ENCODE peak calls at places on chromosome 7, in nine cellular contexts. R is endothelial cell; D is stimulated activated naive CD8-positive, alpha-beta T cell treated with anti-CD3 and anti-CD28 coated beads, Interleukin-15, Interleukin-2, amounts not matched to agents 100 U/mL and 50 U/mL, for 24 hours; W is CD4-positive, alpha-beta T cell; E is NCI-H1092 treated with DMSO at 0.1 percent for 48 hours; Y is tibial nerve; I is activated effector memory CD4-positive, alpha-beta T cell treated with anti-CD3 and anti-CD28 coated beads, Interleukin-2, amount 50 U/mL, for 16 hours; U is mesenteric fat pad; J is activated T-cell treated with anti-CD3 and anti-CD28 coated beads for 1 hour. Q is an unnamed sample.

GRCh38 chr7:35831208-35831607 is 30.4 kb downstream of the SEPTIN7 start:
- DNase-seq in R (no peak), D (no peak), W (no peak), E (no peak), Y (no peak), I (no peak), U (no peak), J (no peak), Q (no peak)

GRCh38 chr7:64463636-64464375 is 99.1 kb downstream of the ZNF680 start:
- DNase-seq in R (no peak), D (peak; percentile 8), W (no peak), E (no peak), Y (peak; percentile 41), I (peak; percentile 66), U (no peak), J (no peak), Q (peak; percentile 52)

GRCh38 chr7:26853788-26854393 is 10.5 kb downstream of the SKAP2 start:
- DNase-seq in R (no peak), D (no peak), W (no peak), E (peak; percentile 73), Y (no peak), I (no peak), U (no peak), J (no peak), Q (peak; percentile 27)

GRCh38 chr7:2567663-2568238 is 9.0 kb downstream of the IQCE start:
- DNase-seq in R (peak; percentile 51), D (no peak), W (no peak), E (peak; percentile 27), Y (no peak), I (no peak), U (no peak), J (no peak), Q (peak; percentile 81)

GRCh38 chr7:51062222-51062987 is 254.2 kb downstream of the COBL start:
- DNase-seq in R (no peak), D (no peak), W (no peak), E (no peak), Y (no peak), I (no peak), U (no peak), J (no peak), Q (peak; percentile 50)

GRCh38 chr7:15686957-15687644 is 618 bp upstream of the MEOX2 start:
- DNase-seq in R (peak; percentile 8), D (no peak), W (no peak), E (peak; percentile 89), Y (no peak), I (no peak), U (no peak), J (no peak), Q (no peak)

GRCh38 chr7:90599038-90599437 is 2.9 kb downstream of the CDK14 start:
- DNase-seq in R (no peak), D (no peak), W (no peak), E (no peak), Y (no peak), I (no peak), U (no peak), J (no peak), Q (no peak)

GRCh38 chr7:22647451-22648257 is 79.3 kb upstream of the IL6 start:
- DNase-seq in R (no peak), D (no peak), W (no peak), E (no peak), Y (no peak), I (no peak), U (no peak), J (no peak), Q (no peak)

GRCh38 chr7:112205348-112206237 is 606 bp downstream of the DOCK4 start:
- DNase-seq in R (peak; percentile 62), D (peak; percentile 39), W (peak; percentile 15), E (peak; percentile 67), Y (peak; percentile 60), I (peak; percentile 80), U (no peak), J (peak; percentile 21), Q (peak; percentile 63)

GRCh38 chr7:108557191-108557590 is 12.3 kb downstream of the THAP5 start:
- DNase-seq in R (no peak), D (no peak), W (no peak), E (no peak), Y (no peak), I (no peak), U (no peak), J (no peak), Q (no peak)

GRCh38 chr7:34282271-34282670 is 375.7 kb upstream of the NPSR1 start:
- DNase-seq in R (no peak), D (no peak), W (no peak), E (no peak), Y (no peak), I (no peak), U (no peak), J (no peak), Q (no peak)

GRCh38 chr7:77702451-77703219 is 6.4 kb downstream of the RSBN1L start:
- DNase-seq in R (no peak), D (no peak), W (no peak), E (no peak), Y (no peak), I (no peak), U (no peak), J (no peak), Q (no peak)

GRCh38 chr7:155298288-155298833 is 683 bp downstream of the INSIG1 start:
- DNase-seq in R (no peak), D (no peak), W (no peak), E (no peak), Y (no peak), I (peak; percentile 76), U (no peak), J (no peak), Q (no peak)

GRCh38 chr7:25860206-25860881 is 291.7 kb upstream of the NFE2L3 start:
- DNase-seq in R (peak; percentile 47), D (no peak), W (no peak), E (peak; percentile 85), Y (no peak), I (no peak), U (no peak), J (no peak), Q (no peak)

GRCh38 chr7:99141756-99142726 is 1.9 kb downstream of the SMURF1 start:
- DNase-seq in R (peak; percentile 62), D (peak; percentile 67), W (peak; percentile 62), E (no peak), Y (peak; percentile 77), I (peak; percentile 88), U (peak; percentile 87), J (peak; percentile 65), Q (peak; percentile 63)

GRCh38 chr7:159013825-159014289 is 130.8 kb downstream of the VIPR2 start:
- DNase-seq in R (no peak), D (no peak), W (no peak), E (no peak), Y (no peak), I (no peak), U (no peak), J (no peak), Q (no peak)

GRCh38 chr7:75638607-75639070 is 100.1 kb downstream of the HIP1 start:
- DNase-seq in R (peak; percentile 70), D (no peak), W (no peak), E (peak; percentile 43), Y (no peak), I (no peak), U (no peak), J (no peak), Q (peak; percentile 47)

GRCh38 chr7:131164025-131164899 is 163.4 kb upstream of the MKLN1 start:
- DNase-seq in R (no peak), D (no peak), W (no peak), E (no peak), Y (no peak), I (no peak), U (no peak), J (no peak), Q (no peak)

GRCh38 chr7:1550846-1551155 is 5.2 kb downstream of the TMEM184A start:
- DNase-seq in R (no peak), D (no peak), W (no peak), E (no peak), Y (no peak), I (no peak), U (no peak), J (no peak), Q (no peak)

GRCh38 chr7:3922175-3922635 is 621.2 kb downstream of the SDK1 start:
- DNase-seq in R (peak; percentile 7), D (no peak), W (no peak), E (peak; percentile 10), Y (peak; percentile 15), I (no peak), U (peak; percentile 60), J (no peak), Q (peak; percentile 8)

GRCh38 chr7:151061241-151062110 is 2.1 kb downstream of the SLC4A2 start:
- DNase-seq in R (no peak), D (no peak), W (no peak), E (no peak), Y (no peak), I (no peak), U (no peak), J (no peak), Q (no peak)

GRCh38 chr7:132500727-132501410 is 75.4 kb downstream of the PLXNA4 start:
- DNase-seq in R (peak; percentile 20), D (no peak), W (no peak), E (no peak), Y (peak; percentile 89), I (no peak), U (no peak), J (no peak), Q (peak; percentile 74)

GRCh38 chr7:31094271-31094670 is 42.2 kb downstream of the ADCYAP1R1 start:
- DNase-seq in R (no peak), D (no peak), W (no peak), E (no peak), Y (no peak), I (peak; percentile 27), U (peak; percentile 41), J (no peak), Q (no peak)

GRCh38 chr7:117188949-117189348 is 133.9 kb downstream of the WNT2 start:
- DNase-seq in R (no peak), D (no peak), W (no peak), E (no peak), Y (no peak), I (no peak), U (no peak), J (no peak), Q (no peak)